ENCODE peak calls at places on chromosome X, in seven cellular contexts. V, H, W, L, J, X and R are unnamed samples.
A peak's percentile ranks its signal among the peaks of the same experiment; 100 is the strongest.

GRCh38 chrX:47936224-47936939 is 67.4 kb downstream of the ZNF182 start:
- DNase-seq in V (peak; percentile 44), H (no peak), W (no peak), L (no peak), J (no peak), X (no peak), R (no peak)

GRCh38 chrX:67599532-67599931 is 55.7 kb downstream of the AR start:
- DNase-seq in V (no peak), H (no peak), W (no peak), L (no peak), J (no peak), X (no peak), R (no peak)

GRCh38 chrX:72130762-72131231 is 918 bp downstream of the RTL5 start:
- DNase-seq in V (peak; percentile 69), H (no peak), W (peak; percentile 78), L (no peak), J (no peak), X (no peak), R (no peak)

GRCh38 chrX:46757052-46757451 is 1.9 kb downstream of the SLC9A7 start:
- DNase-seq in V (no peak), H (no peak), W (no peak), L (no peak), J (no peak), X (peak; percentile 9), R (no peak)

GRCh38 chrX:51456814-51457213 is 39.6 kb downstream of the NUDT11 start:
- DNase-seq in V (no peak), H (peak; percentile 2), W (no peak), L (no peak), J (no peak), X (no peak), R (no peak)

GRCh38 chrX:120604359-120604782 is 470 bp downstream of the MCTS1 start:
- DNase-seq in V (no peak), H (peak; percentile 66), W (no peak), L (no peak), J (peak; percentile 42), X (peak; percentile 25), R (peak; percentile 23)

GRCh38 chrX:140980271-140980670 is 22.1 kb upstream of the SPANXB1 start:
- DNase-seq in V (no peak), H (no peak), W (no peak), L (no peak), J (no peak), X (no peak), R (no peak)

GRCh38 chrX:47802589-47802988 is 34.1 kb upstream of the ZNF81 start:
- DNase-seq in V (no peak), H (peak; percentile 29), W (no peak), L (no peak), J (no peak), X (peak; percentile 34), R (no peak)

GRCh38 chrX:41604154-41604553 is 84.6 kb upstream of the GPR34 start:
- DNase-seq in V (no peak), H (no peak), W (no peak), L (no peak), J (no peak), X (no peak), R (no peak)

GRCh38 chrX:111040377-111041017 is 55.5 kb upstream of the PAK3 start:
- DNase-seq in V (no peak), H (peak; percentile 7), W (no peak), L (no peak), J (no peak), X (peak; percentile 70), R (no peak)

GRCh38 chrX:53445977-53446376 is 11.8 kb upstream of the HSD17B10 start:
- DNase-seq in V (no peak), H (peak; percentile 33), W (no peak), L (peak; percentile 51), J (peak; percentile 48), X (peak; percentile 44), R (peak; percentile 32)

GRCh38 chrX:155613927-155614559 is 1.3 kb upstream of the TMLHE start:
- DNase-seq in V (no peak), H (no peak), W (no peak), L (no peak), J (no peak), X (no peak), R (no peak)

GRCh38 chrX:88838392-88838791 is 91.4 kb downstream of the CPXCR1 start:
- DNase-seq in V (no peak), H (no peak), W (no peak), L (no peak), J (no peak), X (no peak), R (no peak)

GRCh38 chrX:103585421-103586313 is at the start of gene TCEAL4:
- DNase-seq in V (peak; percentile 80), H (peak; percentile 64), W (peak; percentile 86), L (peak; percentile 75), J (peak; percentile 61), X (peak; percentile 13), R (peak; percentile 54)

GRCh38 chrX:129748265-129748664 is 9.5 kb downstream of the XPNPEP2 start:
- DNase-seq in V (no peak), H (peak; percentile 86), W (no peak), L (peak; percentile 39), J (peak; percentile 36), X (no peak), R (no peak)

GRCh38 chrX:101009086-101009485 is 39.6 kb downstream of the ARL13A start:
- DNase-seq in V (no peak), H (peak; percentile 1), W (no peak), L (no peak), J (no peak), X (no peak), R (no peak)

DNA sequence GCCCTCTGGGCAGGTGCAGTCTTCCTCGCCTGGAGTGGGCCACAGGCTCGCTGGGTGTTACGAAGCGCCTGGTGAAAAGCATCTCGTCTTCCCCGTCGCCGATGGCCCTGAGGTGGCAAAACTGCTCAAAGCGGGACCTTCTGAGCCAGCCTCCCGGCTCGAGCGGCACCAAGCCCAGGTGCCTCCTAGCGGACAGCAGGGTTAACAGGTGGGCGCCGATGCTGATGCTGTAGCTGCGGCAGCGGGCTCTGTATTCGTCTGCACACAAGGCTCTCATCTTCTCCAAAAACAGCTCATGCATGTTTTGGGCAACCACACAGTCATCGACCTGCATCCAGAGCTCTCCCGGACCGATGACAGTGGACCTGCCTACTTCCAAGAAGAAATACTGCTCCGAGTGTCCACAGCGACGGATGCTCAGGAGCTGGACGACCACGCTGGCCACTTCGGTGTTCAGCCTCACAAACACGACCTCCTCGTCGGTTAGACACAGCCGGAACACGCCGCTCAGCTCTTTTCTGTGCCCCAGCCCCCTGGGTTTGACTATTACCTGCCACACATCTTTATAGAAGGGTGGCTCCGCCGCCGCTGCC is 1.2 kb downstream of the IRS4 start:
- DNase-seq in V (no peak), H (no peak), W (no peak), L (no peak), J (no peak), X (no peak), R (peak; percentile 20)
- H3K27me3 ChIP-seq in V (no peaks in the 10 kb centered on the region), H (peaks cover 15% of the 10 kb centered on the region), W (no peaks in the 10 kb centered on the region), L (no peaks in the 10 kb centered on the region), J (peaks cover 86% of the 10 kb centered on the region), X (peaks cover 42% of the 10 kb centered on the region), R (no peaks in the 10 kb centered on the region)

GRCh38 chrX:69616520-69617203 is 749 bp downstream of the EDA start:
- DNase-seq in V (peak; percentile 70), H (peak; percentile 4), W (peak; percentile 78), L (peak; percentile 53), J (peak; percentile 32), X (no peak), R (peak; percentile 70)
- H3K4me3 ChIP-seq in V (peak overlapping the region; percentile 82), H (no peak overlapping the region), W (peak overlapping the region; percentile 9), L (peak overlapping the region; percentile 73), J (peak overlapping the region; percentile 40), X (peak overlapping the region; percentile 50), R (peak overlapping the region; percentile 50)

DNA sequence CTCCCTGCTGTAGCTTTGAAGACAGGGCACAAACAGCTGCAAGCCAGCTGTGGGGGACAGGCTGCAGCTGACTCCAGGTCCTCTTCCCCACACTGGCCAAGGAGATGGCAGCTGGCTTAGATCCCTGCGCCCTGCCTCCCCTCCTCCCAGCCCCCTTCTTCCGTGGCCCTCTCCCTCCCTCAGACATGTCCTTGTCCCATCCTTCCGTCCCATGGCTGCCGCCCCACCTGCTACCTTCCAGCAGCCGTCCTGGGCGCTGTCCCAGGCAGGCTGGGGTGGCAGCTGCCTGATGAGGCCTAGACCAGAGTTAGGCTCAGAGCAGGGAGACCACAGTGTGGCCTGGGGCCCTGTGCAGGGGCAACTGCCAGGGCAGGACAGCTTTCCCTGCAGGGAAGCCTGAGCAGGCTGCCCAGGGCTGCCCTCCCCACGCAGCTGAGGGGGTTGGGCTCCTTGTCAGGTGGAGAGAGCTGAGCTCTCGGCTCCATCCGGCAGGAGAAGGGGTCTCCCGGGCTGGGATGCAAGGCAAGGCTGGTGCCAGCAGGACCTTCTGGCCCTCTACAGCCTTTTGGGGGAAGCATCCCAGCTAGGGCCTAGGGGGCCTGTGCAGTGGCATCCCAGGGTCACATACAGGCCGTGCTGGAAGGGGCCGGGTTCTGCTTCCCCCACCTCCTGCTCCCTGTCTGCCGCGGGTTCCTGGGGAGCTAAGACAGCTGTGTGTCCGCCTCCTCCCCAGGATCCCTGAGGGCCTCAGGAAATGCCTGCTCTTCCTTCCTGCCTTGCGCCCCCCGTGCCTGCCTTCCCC is 3.2 kb upstream of the BGN start:
- DNase-seq in V (no peak), H (no peak), W (no peak), L (no peak), J (no peak), X (no peak), R (no peak)
- H3K27me3 ChIP-seq in V (no peaks in the 10 kb centered on the region), H (no peaks in the 10 kb centered on the region), W (no peaks in the 10 kb centered on the region), L (no peaks in the 10 kb centered on the region), J (peaks cover 11% of the 10 kb centered on the region), X (no peaks in the 10 kb centered on the region), R (no peaks in the 10 kb centered on the region)

DNA sequence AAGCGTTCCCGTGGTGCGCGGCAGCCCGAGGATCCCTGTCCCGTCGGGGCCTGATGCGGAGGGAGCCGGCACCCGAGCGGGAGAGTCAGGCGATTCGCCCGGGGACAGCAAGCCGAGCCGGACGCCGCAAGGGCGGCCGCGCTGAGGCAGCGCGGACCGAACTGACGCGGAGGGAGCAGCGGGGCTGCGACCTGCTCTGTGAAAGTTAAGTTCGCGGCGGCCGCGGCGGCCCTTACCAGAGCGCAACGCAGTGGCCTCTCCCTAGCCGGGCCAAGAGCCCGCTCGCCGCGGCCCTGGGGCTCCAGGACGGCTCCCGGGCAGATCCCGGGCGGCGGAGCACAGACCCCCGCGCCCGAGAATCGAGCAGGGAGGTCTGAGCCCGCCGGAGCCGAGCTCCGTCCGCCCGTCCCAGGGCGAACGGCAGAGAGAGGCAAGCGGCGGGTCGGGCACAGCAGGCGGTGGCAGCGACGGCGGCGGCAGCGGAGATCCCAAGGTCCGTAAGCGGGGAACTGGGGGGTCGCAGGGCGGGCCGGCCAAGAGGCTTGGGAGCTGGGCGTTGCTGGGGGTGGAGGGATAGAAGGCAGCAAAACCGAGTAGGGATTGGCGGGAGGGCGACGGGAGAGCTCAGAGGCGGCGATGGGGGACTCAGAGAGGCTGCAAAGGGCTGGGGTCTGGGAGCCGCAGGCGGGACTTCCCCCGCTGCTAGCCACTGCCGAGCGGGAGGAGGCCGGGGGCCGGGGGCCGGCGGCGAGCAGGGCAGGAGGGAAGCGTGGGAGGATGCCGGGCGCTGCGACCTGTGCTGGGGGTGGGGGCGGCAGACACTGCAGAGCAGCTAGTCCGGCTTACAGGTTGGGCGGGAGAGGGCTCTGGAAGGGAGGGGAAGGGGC is 1.0 kb downstream of the GPR50 start:
- DNase-seq in V (peak; percentile 46), H (no peak), W (peak; percentile 73), L (no peak), J (no peak), X (no peak), R (peak; percentile 62)
- H3K4me3 ChIP-seq in V (peak overlapping the region; percentile 35), H (no peak overlapping the region), W (no peak overlapping the region), L (no peak overlapping the region), J (no peak overlapping the region), X (no peak overlapping the region), R (peak overlapping the region; percentile 2)

DNA sequence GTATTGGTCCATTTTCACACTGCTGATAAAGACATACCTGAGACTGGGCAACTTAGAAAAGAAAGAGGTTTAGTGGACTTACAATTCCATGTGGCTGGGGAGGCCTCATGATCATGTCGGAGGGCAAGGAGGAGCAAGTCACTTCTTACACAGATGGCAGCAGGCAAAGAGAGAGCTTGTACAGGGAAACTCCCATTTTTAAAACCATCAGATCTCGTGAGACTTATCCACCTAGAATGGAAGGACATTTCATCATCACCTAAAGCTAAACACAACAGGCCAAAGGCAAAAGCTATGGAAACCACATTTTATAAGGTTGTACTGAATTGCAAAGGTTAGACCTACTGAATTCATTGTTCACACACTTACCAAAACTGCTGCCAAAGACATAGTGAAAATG is 6.0 kb upstream of the SLC25A43 start:
- DNase-seq in V (no peak), H (no peak), W (no peak), L (no peak), J (no peak), X (no peak), R (no peak)
- H3K27me3 ChIP-seq in V (no peaks in the 10 kb centered on the region), H (no peaks in the 10 kb centered on the region), W (no peaks in the 10 kb centered on the region), L (no peaks in the 10 kb centered on the region), J (no peaks in the 10 kb centered on the region), X (no peaks in the 10 kb centered on the region), R (no peaks in the 10 kb centered on the region)